ENCODE peak calls at places on chromosomes 16 and 17, in seven cellular contexts. One of them, this sample, is unnamed. For H3K4me1 and H3K27me3, the result is how much of the 10 kb centered on the place peaks cover.

GRCh38 chr16:31861415-31861814 is 12.2 kb upstream of the ZNF267 start:
- DNase-seq in breast epithelium: no peak
- DNase-seq in upper lobe of right lung: no peak
- DNase-seq in fibroblast of lung: no peak
- DNase-seq in neural progenitor cell: no peak
- DNase-seq in body of pancreas: no peak
- DNase-seq in pancreas: no peak
- DNase-seq in this sample: no peak

GRCh38 chr16:81937305-81938038 is 73.8 kb downstream of the SDR42E1 start:
- DNase-seq in breast epithelium: no peak
- DNase-seq in upper lobe of right lung: no peak
- DNase-seq in fibroblast of lung: peak
- DNase-seq in body of pancreas: no peak
- DNase-seq in pancreas: no peak
- DNase-seq in neural progenitor cell: no peak
- DNase-seq in this sample: no peak

GRCh38 chr17:78281249-78281865 is 49.9 kb downstream of the TMEM235 start:
- DNase-seq in breast epithelium: no peak
- DNase-seq in neural progenitor cell: no peak
- DNase-seq in body of pancreas: no peak
- DNase-seq in fibroblast of lung: peak
- DNase-seq in pancreas: no peak
- DNase-seq in upper lobe of right lung: no peak
- DNase-seq in this sample: no peak

GRCh38 chr17:16398270-16399267 is 16.8 kb upstream of the TRPV2 start:
- DNase-seq in upper lobe of right lung: no peak
- DNase-seq in fibroblast of lung: no peak
- DNase-seq in breast epithelium: no peak
- DNase-seq in pancreas: no peak
- DNase-seq in neural progenitor cell: no peak
- DNase-seq in body of pancreas: no peak
- DNase-seq in this sample: no peak

GRCh38 chr16:67170948-67171649 is 761 bp downstream of the NOL3 start:
- DNase-seq in fibroblast of lung: peak
- DNase-seq in upper lobe of right lung: no peak
- DNase-seq in pancreas: no peak
- DNase-seq in body of pancreas: no peak
- DNase-seq in neural progenitor cell: no peak
- DNase-seq in breast epithelium: no peak
- DNase-seq in this sample: no peak

GRCh38 chr16:79607587-79607986 is 7.0 kb upstream of the MAF start:
- DNase-seq in breast epithelium: no peak
- DNase-seq in body of pancreas: no peak
- DNase-seq in neural progenitor cell: no peak
- DNase-seq in upper lobe of right lung: no peak
- DNase-seq in pancreas: no peak
- DNase-seq in fibroblast of lung: peak
- DNase-seq in this sample: no peak

GRCh38 chr17:2906907-2907306 is 110.7 kb downstream of the RAP1GAP2 start:
- DNase-seq in breast epithelium: no peak
- DNase-seq in fibroblast of lung: no peak
- DNase-seq in pancreas: no peak
- DNase-seq in body of pancreas: no peak
- DNase-seq in upper lobe of right lung: no peak
- DNase-seq in neural progenitor cell: no peak
- DNase-seq in this sample: no peak

GRCh38 chr17:75430159-75430748 is 24.8 kb upstream of the GRB2 start:
- DNase-seq in breast epithelium: no peak
- DNase-seq in body of pancreas: no peak
- DNase-seq in upper lobe of right lung: no peak
- DNase-seq in neural progenitor cell: peak
- DNase-seq in fibroblast of lung: peak
- DNase-seq in pancreas: no peak
- DNase-seq in this sample: peak

GRCh38 chr17:7354262-7354781 is 634 bp upstream of the TMEM95 start:
- DNase-seq in breast epithelium: peak
- DNase-seq in fibroblast of lung: peak
- DNase-seq in upper lobe of right lung: no peak
- DNase-seq in pancreas: no peak
- DNase-seq in neural progenitor cell: peak
- DNase-seq in body of pancreas: no peak
- DNase-seq in this sample: no peak

GRCh38 chr17:82198092-82198491 is 14.6 kb downstream of the CCDC57 start:
- DNase-seq in body of pancreas: no peak
- DNase-seq in breast epithelium: no peak
- DNase-seq in neural progenitor cell: no peak
- DNase-seq in pancreas: no peak
- DNase-seq in fibroblast of lung: no peak
- DNase-seq in upper lobe of right lung: no peak
- DNase-seq in this sample: no peak

GRCh38 chr17:75535119-75535537 is 9.6 kb downstream of the LLGL2 start:
- DNase-seq in fibroblast of lung: no peak
- DNase-seq in upper lobe of right lung: no peak
- DNase-seq in neural progenitor cell: peak
- DNase-seq in body of pancreas: no peak
- DNase-seq in pancreas: no peak
- DNase-seq in breast epithelium: no peak
- DNase-seq in this sample: no peak

GRCh38 chr17:77819497-77819896 is 139.0 kb upstream of the TNRC6C start:
- DNase-seq in fibroblast of lung: no peak
- DNase-seq in pancreas: no peak
- DNase-seq in neural progenitor cell: no peak
- DNase-seq in body of pancreas: no peak
- DNase-seq in breast epithelium: no peak
- DNase-seq in upper lobe of right lung: no peak
- DNase-seq in this sample: no peak

GRCh38 chr17:5715478-5715877 is 131.2 kb upstream of the NLRP1 start:
- DNase-seq in upper lobe of right lung: no peak
- DNase-seq in pancreas: no peak
- DNase-seq in body of pancreas: no peak
- DNase-seq in fibroblast of lung: no peak
- DNase-seq in neural progenitor cell: no peak
- DNase-seq in breast epithelium: no peak
- DNase-seq in this sample: no peak

GRCh38 chr16:31869511-31870201 is 4.0 kb upstream of the ZNF267 start:
- DNase-seq in body of pancreas: no peak
- DNase-seq in fibroblast of lung: peak
- DNase-seq in pancreas: no peak
- DNase-seq in breast epithelium: peak
- DNase-seq in upper lobe of right lung: peak
- DNase-seq in neural progenitor cell: no peak
- DNase-seq in this sample: peak

GRCh38 chr17:68089881-68090280 is 54.3 kb downstream of the KPNA2 start:
- DNase-seq in body of pancreas: peak
- DNase-seq in breast epithelium: peak
- DNase-seq in upper lobe of right lung: peak
- DNase-seq in fibroblast of lung: peak
- DNase-seq in pancreas: no peak
- DNase-seq in neural progenitor cell: no peak
- DNase-seq in this sample: peak

GRCh38 chr16:24966031-24966430 is 49.1 kb downstream of the ARHGAP17 start:
- DNase-seq in pancreas: no peak
- DNase-seq in body of pancreas: no peak
- DNase-seq in fibroblast of lung: no peak
- DNase-seq in upper lobe of right lung: no peak
- DNase-seq in neural progenitor cell: no peak
- DNase-seq in breast epithelium: no peak
- DNase-seq in this sample: peak

GRCh38 chr17:47999612-48000011 is 28.7 kb downstream of the CDK5RAP3 start:
- DNase-seq in neural progenitor cell: no peak
- DNase-seq in pancreas: no peak
- DNase-seq in upper lobe of right lung: no peak
- DNase-seq in breast epithelium: no peak
- DNase-seq in fibroblast of lung: peak
- DNase-seq in body of pancreas: no peak
- DNase-seq in this sample: no peak

GRCh38 chr16:2964416-2965223 is 545 bp downstream of the KREMEN2 start:
- DNase-seq in fibroblast of lung: no peak
- DNase-seq in neural progenitor cell: peak
- DNase-seq in upper lobe of right lung: no peak
- DNase-seq in pancreas: peak
- DNase-seq in breast epithelium: no peak
- DNase-seq in body of pancreas: no peak
- DNase-seq in this sample: no peak

DNA sequence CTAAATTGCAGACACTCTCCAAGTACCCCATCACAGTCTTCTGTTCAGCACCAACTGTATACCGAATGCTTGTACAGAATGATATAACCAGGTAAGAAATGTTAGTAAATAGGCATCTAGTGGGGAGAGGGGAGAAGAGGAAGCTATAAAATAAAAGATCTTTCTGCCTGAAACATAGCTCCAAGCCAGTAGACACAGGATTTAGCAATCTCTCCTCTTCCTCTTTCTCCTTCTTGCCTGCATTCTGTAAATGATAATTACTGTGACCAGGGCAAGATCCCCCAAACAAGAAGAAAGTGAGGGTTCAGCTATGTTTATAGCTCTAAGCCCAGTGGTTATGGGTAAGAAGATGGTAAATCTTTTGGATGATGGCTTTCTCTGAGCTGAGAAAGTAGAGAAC is 17.9 kb downstream of the ACSM3 start:
- DNase-seq in upper lobe of right lung: no peak
- DNase-seq in neural progenitor cell: no peak
- DNase-seq in pancreas: no peak
- DNase-seq in body of pancreas: no peak
- DNase-seq in fibroblast of lung: no peak
- DNase-seq in breast epithelium: no peak
- DNase-seq in this sample: no peak
- H3K4me3 ChIP-seq in upper lobe of right lung: no peak
- H3K4me3 ChIP-seq in neural progenitor cell: no peak
- H3K4me3 ChIP-seq in pancreas: no peak
- H3K4me3 ChIP-seq in body of pancreas: no peak
- H3K4me3 ChIP-seq in fibroblast of lung: no peak
- H3K4me3 ChIP-seq in breast epithelium: no peak
- H3K4me3 ChIP-seq in this sample: no peak

GRCh38 chr16:30457256-30457655 is 11.6 kb upstream of the SEPHS2 start:
- DNase-seq in breast epithelium: no peak
- DNase-seq in body of pancreas: no peak
- DNase-seq in pancreas: no peak
- DNase-seq in fibroblast of lung: no peak
- DNase-seq in neural progenitor cell: no peak
- DNase-seq in upper lobe of right lung: no peak
- DNase-seq in this sample: no peak

GRCh38 chr16:30456302-30456701 is 10.6 kb upstream of the SEPHS2 start:
- DNase-seq in breast epithelium: no peak
- DNase-seq in fibroblast of lung: no peak
- DNase-seq in upper lobe of right lung: no peak
- DNase-seq in body of pancreas: no peak
- DNase-seq in pancreas: no peak
- DNase-seq in neural progenitor cell: no peak
- DNase-seq in this sample: no peak

GRCh38 chr16:30458561-30459394 is 13.1 kb upstream of the SEPHS2 start:
- DNase-seq in fibroblast of lung: no peak
- DNase-seq in upper lobe of right lung: peak
- DNase-seq in body of pancreas: no peak
- DNase-seq in pancreas: no peak
- DNase-seq in neural progenitor cell: no peak
- DNase-seq in breast epithelium: no peak
- DNase-seq in this sample: no peak

GRCh38 chr16:30457743-30458560 is 12.3 kb upstream of the SEPHS2 start:
- DNase-seq in fibroblast of lung: no peak
- DNase-seq in pancreas: no peak
- DNase-seq in upper lobe of right lung: no peak
- DNase-seq in neural progenitor cell: no peak
- DNase-seq in body of pancreas: no peak
- DNase-seq in breast epithelium: no peak
- DNase-seq in this sample: no peak

GRCh38 chr16:30459456-30459855 is 13.1 kb upstream of the ITGAL start:
- DNase-seq in pancreas: no peak
- DNase-seq in body of pancreas: no peak
- DNase-seq in fibroblast of lung: no peak
- DNase-seq in breast epithelium: no peak
- DNase-seq in neural progenitor cell: no peak
- DNase-seq in upper lobe of right lung: no peak
- DNase-seq in this sample: no peak
- H3K4me1 ChIP-seq in pancreas: under half
- H3K4me1 ChIP-seq in body of pancreas: under half
- H3K4me1 ChIP-seq in fibroblast of lung: under half
- H3K4me1 ChIP-seq in breast epithelium: under half
- H3K4me1 ChIP-seq in neural progenitor cell: under half
- H3K4me1 ChIP-seq in upper lobe of right lung: under half
- H3K4me1 ChIP-seq in this sample: under half

GRCh38 chr17:63412234-63412633 is 33.9 kb downstream of the CYB561 start:
- DNase-seq in fibroblast of lung: no peak
- DNase-seq in body of pancreas: no peak
- DNase-seq in pancreas: no peak
- DNase-seq in upper lobe of right lung: no peak
- DNase-seq in neural progenitor cell: no peak
- DNase-seq in breast epithelium: no peak
- DNase-seq in this sample: no peak

GRCh38 chr17:63413128-63413527 is 33.0 kb downstream of the CYB561 start:
- DNase-seq in fibroblast of lung: no peak
- DNase-seq in pancreas: no peak
- DNase-seq in breast epithelium: no peak
- DNase-seq in neural progenitor cell: no peak
- DNase-seq in upper lobe of right lung: no peak
- DNase-seq in body of pancreas: no peak
- DNase-seq in this sample: no peak

GRCh38 chr17:63418540-63418939 is 27.6 kb downstream of the CYB561 start:
- DNase-seq in breast epithelium: no peak
- DNase-seq in body of pancreas: no peak
- DNase-seq in neural progenitor cell: no peak
- DNase-seq in pancreas: no peak
- DNase-seq in upper lobe of right lung: no peak
- DNase-seq in fibroblast of lung: no peak
- DNase-seq in this sample: no peak

GRCh38 chr17:63419398-63419797 is 26.7 kb downstream of the CYB561 start:
- DNase-seq in fibroblast of lung: no peak
- DNase-seq in body of pancreas: no peak
- DNase-seq in breast epithelium: no peak
- DNase-seq in upper lobe of right lung: no peak
- DNase-seq in neural progenitor cell: no peak
- DNase-seq in pancreas: no peak
- DNase-seq in this sample: no peak

GRCh38 chr17:63414222-63414621 is 31.9 kb downstream of the CYB561 start:
- DNase-seq in fibroblast of lung: no peak
- DNase-seq in upper lobe of right lung: no peak
- DNase-seq in body of pancreas: no peak
- DNase-seq in neural progenitor cell: no peak
- DNase-seq in breast epithelium: no peak
- DNase-seq in pancreas: no peak
- DNase-seq in this sample: no peak
- H3K27me3 ChIP-seq in fibroblast of lung: under half
- H3K27me3 ChIP-seq in upper lobe of right lung: under half
- H3K27me3 ChIP-seq in body of pancreas: under half
- H3K27me3 ChIP-seq in neural progenitor cell: under half
- H3K27me3 ChIP-seq in breast epithelium: under half
- H3K27me3 ChIP-seq in pancreas: under half
- H3K27me3 ChIP-seq in this sample: under half

GRCh38 chr16:181668-182021 is 1.4 kb downstream of the HBQ1 start:
- DNase-seq in fibroblast of lung: peak
- DNase-seq in neural progenitor cell: no peak
- DNase-seq in breast epithelium: no peak
- DNase-seq in pancreas: no peak
- DNase-seq in upper lobe of right lung: no peak
- DNase-seq in body of pancreas: no peak
- DNase-seq in this sample: no peak
- H3K4me3 ChIP-seq in fibroblast of lung: no peak
- H3K4me3 ChIP-seq in neural progenitor cell: no peak
- H3K4me3 ChIP-seq in breast epithelium: no peak
- H3K4me3 ChIP-seq in pancreas: no peak
- H3K4me3 ChIP-seq in upper lobe of right lung: no peak
- H3K4me3 ChIP-seq in body of pancreas: no peak
- H3K4me3 ChIP-seq in this sample: no peak